ENCODE peak calls at places on chromosome 9, in seven cellular contexts. R, Q, C, J, M, K and D are unnamed samples.

GRCh38 chr9:4741365-4742031 is 496 bp upstream of the AK3 start:
- DNase-seq in R (no peak), Q (peak), C (peak), J (no peak), M (peak), K (peak), D (peak)

GRCh38 chr9:75142208-75142607 is 53.9 kb downstream of the OSTF1 start:
- DNase-seq in R (no peak), Q (no peak), C (no peak), J (no peak), M (no peak), K (no peak), D (no peak)

GRCh38 chr9:4832786-4833579 is 40.2 kb downstream of the RCL1 start:
- DNase-seq in R (no peak), Q (no peak), C (no peak), J (no peak), M (no peak), K (no peak), D (no peak)

GRCh38 chr9:38277601-38278200 is 114.8 kb upstream of the ALDH1B1 start:
- DNase-seq in R (no peak), Q (peak), C (no peak), J (no peak), M (no peak), K (no peak), D (no peak)

GRCh38 chr9:85522459-85523092 is 219.2 kb downstream of the AGTPBP1 start:
- DNase-seq in R (peak), Q (peak), C (peak), J (peak), M (peak), K (no peak), D (peak)

GRCh38 chr9:1051286-1052118 is 1.3 kb downstream of the DMRT2 start:
- DNase-seq in R (no peak), Q (peak), C (peak), J (peak), M (peak), K (no peak), D (no peak)

GRCh38 chr9:36151306-36152210 is 15.0 kb downstream of the GLIPR2 start:
- DNase-seq in R (no peak), Q (peak), C (no peak), J (no peak), M (peak), K (peak), D (no peak)

GRCh38 chr9:33117306-33117705 is 40.8 kb upstream of the SMU1 start:
- DNase-seq in R (no peak), Q (no peak), C (no peak), J (no peak), M (peak), K (no peak), D (no peak)

GRCh38 chr9:81848472-81848871 is 79.8 kb upstream of the SPATA31D4 start:
- DNase-seq in R (no peak), Q (no peak), C (no peak), J (no peak), M (no peak), K (no peak), D (no peak)

GRCh38 chr9:124261787-124262595 is 4.2 kb downstream of the NEK6 start:
- DNase-seq in R (no peak), Q (no peak), C (no peak), J (no peak), M (no peak), K (no peak), D (no peak)
- H3K4me3 ChIP-seq in R (no peak), Q (no peak), C (no peak), J (peak), M (peak), K (no peak), D (no peak)

GRCh38 chr9:116546711-116547581 is 140.2 kb upstream of the TRIM32 start:
- DNase-seq in R (no peak), Q (no peak), C (no peak), J (no peak), M (no peak), K (no peak), D (no peak)
- TF ChIP-seq EP300 in R (no peak), Q (no peak), C (no peak), J (no peak), M (no peak), K (no peak), D (no peak)

GRCh38 chr9:136644593-136645342 is 17.9 kb upstream of the EGFL7 start:
- DNase-seq in R (peak), Q (peak), C (peak), J (peak), M (no peak), K (peak), D (peak)

GRCh38 chr9:136645343-136645902 is 17.3 kb upstream of the EGFL7 start:
- DNase-seq in R (no peak), Q (no peak), C (peak), J (no peak), M (no peak), K (no peak), D (no peak)

GRCh38 chr9:136644343-136644592 is 18.4 kb upstream of the EGFL7 start:
- DNase-seq in R (no peak), Q (peak), C (no peak), J (no peak), M (peak), K (peak), D (peak)

GRCh38 chr9:136645903-136646754 is 16.6 kb upstream of the EGFL7 start:
- DNase-seq in R (peak), Q (no peak), C (peak), J (no peak), M (no peak), K (no peak), D (peak)

GRCh38 chr9:136643596-136644342 is 18.9 kb upstream of the EGFL7 start:
- DNase-seq in R (no peak), Q (no peak), C (peak), J (no peak), M (no peak), K (no peak), D (no peak)
- H3K4me3 ChIP-seq in R (no peak), Q (peak), C (no peak), J (peak), M (peak), K (no peak), D (no peak)

DNA sequence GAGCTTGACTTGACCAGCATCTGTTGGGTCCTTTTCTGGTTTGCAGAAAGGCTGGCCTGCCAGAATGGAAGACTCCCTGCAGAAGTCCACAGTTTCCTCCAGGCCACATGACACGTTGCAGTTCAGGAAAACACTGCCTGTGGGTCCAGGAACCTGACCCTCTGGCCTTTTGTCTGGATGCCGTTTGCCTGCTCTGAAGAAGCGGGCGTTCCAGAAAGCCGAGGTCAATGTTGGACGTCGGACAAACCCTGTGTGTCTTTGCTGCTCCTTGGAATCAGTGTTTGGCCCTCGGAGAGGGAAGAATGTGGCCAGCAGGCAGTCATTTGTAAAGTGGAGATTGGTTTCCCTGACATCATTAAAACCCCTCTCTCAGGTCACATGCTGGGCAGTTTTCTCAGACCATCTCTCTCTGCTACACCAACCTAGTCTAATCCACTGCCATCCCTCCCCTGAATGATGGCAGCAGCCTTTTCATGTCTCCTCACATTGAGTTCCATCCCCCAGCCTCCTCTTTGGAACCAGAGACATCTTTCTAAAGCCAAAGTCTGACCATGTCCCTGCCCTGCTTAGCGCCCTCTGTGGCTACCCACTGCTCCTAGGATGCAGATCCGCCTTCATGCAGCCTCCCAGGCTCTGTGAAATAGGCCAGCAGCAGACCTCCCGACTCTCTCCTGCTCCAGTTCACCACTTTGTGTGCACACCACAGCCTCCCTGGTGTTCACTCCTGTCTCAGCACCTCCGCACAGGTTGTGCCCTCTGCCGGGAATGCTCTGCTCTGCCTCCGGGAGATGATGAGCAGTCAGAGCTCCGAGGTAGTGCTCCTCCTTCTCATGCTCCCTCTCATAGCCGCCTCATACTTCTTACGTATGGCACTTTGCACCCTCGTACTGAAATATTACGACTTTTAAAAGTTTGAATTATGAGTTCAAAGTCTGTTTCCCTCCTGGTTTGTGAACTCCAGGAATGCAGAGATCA is 75.6 kb downstream of the RALGPS1 start:
- DNase-seq in R (no peak), Q (peak), C (no peak), J (peak), M (no peak), K (peak), D (peak)
- TF ChIP-seq EP300 in R (no peak), Q (no peak), C (no peak), J (peak), M (no peak), K (no peak), D (no peak)

GRCh38 chr9:93577940-93578682 is 1.7 kb downstream of the PHF2 start:
- DNase-seq in R (no peak), Q (no peak), C (peak), J (no peak), M (peak), K (no peak), D (peak)
- H3K4me3 ChIP-seq in R (peak), Q (peak), C (peak), J (peak), M (peak), K (peak), D (peak)

DNA sequence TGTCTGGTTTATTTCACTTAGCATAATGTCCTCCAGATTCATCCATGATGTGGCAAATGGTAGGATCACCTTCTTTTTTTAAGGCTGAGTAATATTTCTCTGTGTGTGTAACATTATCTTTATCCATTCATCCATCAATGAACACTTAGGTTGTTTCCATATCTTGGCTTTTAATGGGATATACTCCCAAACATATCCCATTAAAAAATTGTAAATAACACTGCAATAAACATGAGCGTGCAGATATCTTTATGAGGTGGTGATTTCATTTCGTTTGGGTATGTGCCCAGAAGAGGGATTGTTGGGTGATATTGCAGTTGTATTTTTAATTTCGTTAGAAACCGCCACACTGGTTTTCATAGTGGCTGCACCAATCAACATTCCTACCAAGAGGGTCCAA is 36.2 kb upstream of the UGCG start:
- DNase-seq in R (no peak), Q (no peak), C (no peak), J (no peak), M (no peak), K (no peak), D (no peak)
- TF ChIP-seq EP300 in R (no peak), Q (no peak), C (no peak), J (no peak), M (no peak), K (no peak), D (no peak)

GRCh38 chr9:90053027-90053426 is 448.2 kb downstream of the GADD45G start:
- DNase-seq in R (no peak), Q (no peak), C (peak), J (no peak), M (no peak), K (no peak), D (no peak)

GRCh38 chr9:90057361-90057760 is 452.5 kb downstream of the GADD45G start:
- DNase-seq in R (no peak), Q (no peak), C (no peak), J (no peak), M (no peak), K (no peak), D (no peak)

GRCh38 chr9:90055226-90055625 is 450.4 kb downstream of the GADD45G start:
- DNase-seq in R (no peak), Q (no peak), C (no peak), J (no peak), M (no peak), K (no peak), D (no peak)

GRCh38 chr9:90058364-90058763 is 453.6 kb downstream of the GADD45G start:
- DNase-seq in R (no peak), Q (no peak), C (no peak), J (no peak), M (no peak), K (no peak), D (no peak)

DNA sequence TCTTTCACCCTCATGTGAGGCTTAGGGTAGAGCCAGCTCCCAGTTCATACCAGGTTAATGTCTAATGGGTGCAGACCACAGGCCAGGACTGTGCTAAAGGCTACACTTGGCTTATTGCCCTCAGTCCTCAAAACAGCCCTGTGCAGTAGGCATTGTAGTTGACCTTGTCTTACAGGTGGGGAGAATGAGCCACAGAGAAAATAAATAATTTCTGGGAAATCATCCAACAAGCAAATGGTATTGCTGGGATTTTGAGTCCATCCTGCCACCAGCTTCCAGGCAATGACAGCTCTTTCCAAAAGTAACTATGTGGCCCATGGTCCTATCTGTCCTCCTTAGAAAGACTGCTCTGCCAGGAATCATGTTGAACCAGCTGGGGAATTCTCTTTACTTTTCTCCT is 450.0 kb downstream of the GADD45G start:
- DNase-seq in R (no peak), Q (no peak), C (no peak), J (no peak), M (no peak), K (no peak), D (no peak)
- H3K4me3 ChIP-seq in R (no peak), Q (no peak), C (no peak), J (no peak), M (no peak), K (no peak), D (no peak)

GRCh38 chr9:20619492-20619860 is 2.8 kb downstream of the MLLT3 start:
- DNase-seq in R (no peak), Q (no peak), C (no peak), J (no peak), M (no peak), K (no peak), D (no peak)

GRCh38 chr9:20621553-20622329 is 558 bp downstream of the MLLT3 start:
- DNase-seq in R (peak), Q (peak), C (peak), J (peak), M (peak), K (peak), D (peak)

GRCh38 chr9:20622330-20623020 is at the start of gene MLLT3:
- DNase-seq in R (peak), Q (peak), C (peak), J (peak), M (peak), K (peak), D (peak)

GRCh38 chr9:20623021-20623747 is 885 bp upstream of the MLLT3 start:
- DNase-seq in R (no peak), Q (peak), C (peak), J (peak), M (peak), K (peak), D (peak)

GRCh38 chr9:20620658-20621552 is 1.4 kb downstream of the MLLT3 start:
- DNase-seq in R (peak), Q (peak), C (peak), J (peak), M (peak), K (peak), D (peak)
- TF ChIP-seq EP300 in R (no peak), Q (no peak), C (no peak), J (no peak), M (no peak), K (no peak), D (no peak)